ENCODE peak calls at places on chromosomes 6 and 20, in seven cellular contexts. K, V, G, C, J, U and Q are unnamed samples.

GRCh38 chr6:31216208-31216898 is 45.9 kb upstream of the POU5F1 start:
- DNase-seq in K (no peak), V (no peak), G (no peak), C (no peak), J (no peak), U (no peak), Q (no peak)

GRCh38 chr20:31517373-31517772 is 3.1 kb downstream of the HM13 start:
- DNase-seq in K (peak), V (no peak), G (peak), C (peak), J (no peak), U (peak), Q (peak)

GRCh38 chr6:159044899-159045727 is at the start of gene TAGAP:
- DNase-seq in K (peak), V (peak), G (no peak), C (peak), J (peak), U (peak), Q (peak)

GRCh38 chr6:37306624-37307222 is 47.1 kb upstream of the RNF8 start:
- DNase-seq in K (no peak), V (no peak), G (no peak), C (no peak), J (no peak), U (no peak), Q (no peak)

GRCh38 chr6:156890627-156891300 is 113.6 kb downstream of the ARID1B start:
- DNase-seq in K (peak), V (no peak), G (peak), C (no peak), J (no peak), U (no peak), Q (no peak)

GRCh38 chr6:134437376-134437775 is 119.5 kb upstream of the SGK1 start:
- DNase-seq in K (peak), V (no peak), G (peak), C (no peak), J (no peak), U (no peak), Q (no peak)

GRCh38 chr6:129194441-129195021 is 311.6 kb downstream of the LAMA2 start:
- DNase-seq in K (no peak), V (no peak), G (no peak), C (no peak), J (no peak), U (no peak), Q (no peak)

GRCh38 chr6:136085370-136086115 is 164.6 kb downstream of the MTFR2 start:
- DNase-seq in K (peak), V (no peak), G (peak), C (no peak), J (no peak), U (no peak), Q (no peak)

GRCh38 chr6:16799279-16800193 is 38.3 kb upstream of the ATXN1 start:
- DNase-seq in K (peak), V (no peak), G (peak), C (no peak), J (no peak), U (no peak), Q (no peak)

GRCh38 chr6:3285732-3286131 is 27.0 kb downstream of the PSMG4 start:
- DNase-seq in K (no peak), V (no peak), G (no peak), C (no peak), J (no peak), U (no peak), Q (no peak)

GRCh38 chr6:2381872-2382661 is 136.7 kb upstream of the GMDS start:
- DNase-seq in K (no peak), V (no peak), G (no peak), C (no peak), J (no peak), U (no peak), Q (no peak)

GRCh38 chr20:24376523-24377085 is 92.8 kb upstream of the SYNDIG1 start:
- DNase-seq in K (peak), V (no peak), G (peak), C (no peak), J (no peak), U (no peak), Q (no peak)

GRCh38 chr6:49868951-49869529 is 2.7 kb upstream of the CRISP1 start:
- DNase-seq in K (no peak), V (no peak), G (no peak), C (no peak), J (no peak), U (no peak), Q (no peak)

GRCh38 chr6:20211037-20211940 is 980 bp downstream of the MBOAT1 start:
- DNase-seq in K (peak), V (no peak), G (peak), C (no peak), J (peak), U (no peak), Q (no peak)

GRCh38 chr6:45310118-45310788 is 17.9 kb upstream of the RUNX2 start:
- DNase-seq in K (no peak), V (peak), G (no peak), C (no peak), J (no peak), U (no peak), Q (peak)

GRCh38 chr6:148835920-148836441 is 89.2 kb downstream of the UST start:
- DNase-seq in K (peak), V (no peak), G (peak), C (no peak), J (no peak), U (no peak), Q (no peak)

GRCh38 chr6:106257195-106257594 is 68.4 kb downstream of the ATG5 start:
- DNase-seq in K (peak), V (no peak), G (peak), C (no peak), J (no peak), U (no peak), Q (no peak)
- H3K27ac ChIP-seq in K (no peak), V (no peak), G (no peak), C (peak), J (no peak), U (no peak), Q (no peak)

DNA sequence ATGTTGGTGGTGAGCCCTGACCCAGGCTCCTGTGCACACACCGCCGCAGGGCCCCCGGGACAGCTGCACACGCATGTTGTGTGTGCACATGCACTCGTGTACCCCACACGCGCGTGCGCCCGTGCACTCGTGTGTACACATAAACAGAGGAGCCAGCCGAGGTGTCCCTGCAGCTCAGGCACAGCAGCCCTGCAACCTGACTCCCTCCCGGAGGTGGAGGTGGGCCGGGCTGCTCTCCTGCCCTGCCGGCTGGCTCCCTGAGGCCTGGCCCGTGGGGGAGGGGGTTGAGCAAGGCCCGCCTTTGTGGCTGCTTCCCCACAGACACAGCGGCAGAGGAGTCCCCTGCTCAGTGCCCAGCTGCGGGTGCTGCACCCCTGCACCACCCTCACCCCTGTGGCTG is 661 bp downstream of the RBBP8NL start:
- DNase-seq in K (no peak), V (no peak), G (no peak), C (no peak), J (no peak), U (no peak), Q (no peak)
- H3K27ac ChIP-seq in K (no peak), V (no peak), G (no peak), C (no peak), J (no peak), U (no peak), Q (no peak)

DNA sequence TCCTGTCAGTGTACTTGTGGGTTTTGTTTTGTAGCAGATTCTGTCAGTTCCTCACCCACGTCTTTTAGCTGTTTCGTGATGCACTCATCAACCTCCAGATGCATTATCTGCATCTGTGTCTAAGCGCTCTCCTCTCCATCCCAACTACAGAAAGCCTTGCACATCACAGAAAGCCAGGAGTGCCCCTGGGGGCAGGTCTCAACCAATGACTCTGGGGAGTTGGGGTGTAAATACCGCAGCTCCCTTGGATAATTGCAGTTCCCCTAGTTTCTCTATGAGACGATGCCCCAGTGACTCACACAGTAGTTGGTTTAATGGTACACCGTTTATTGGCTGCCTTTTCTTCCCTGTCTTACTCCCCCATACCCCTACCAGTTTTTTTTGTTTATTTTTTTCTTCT is 158.1 kb downstream of the SOX4 start:
- DNase-seq in K (no peak), V (no peak), G (no peak), C (no peak), J (no peak), U (no peak), Q (no peak)
- H3K27ac ChIP-seq in K (no peak), V (no peak), G (no peak), C (peak), J (no peak), U (no peak), Q (no peak)

GRCh38 chr6:43115365-43115764 is 39.3 kb downstream of the PTK7 start:
- DNase-seq in K (no peak), V (no peak), G (peak), C (no peak), J (no peak), U (no peak), Q (no peak)
- H3K27ac ChIP-seq in K (peak), V (no peak), G (peak), C (no peak), J (peak), U (no peak), Q (no peak)

GRCh38 chr20:49775229-49775693 is 37.4 kb upstream of the SLC9A8 start:
- DNase-seq in K (peak), V (no peak), G (peak), C (peak), J (no peak), U (peak), Q (peak)
- H3K27ac ChIP-seq in K (no peak), V (no peak), G (no peak), C (peak), J (peak), U (peak), Q (no peak)

DNA sequence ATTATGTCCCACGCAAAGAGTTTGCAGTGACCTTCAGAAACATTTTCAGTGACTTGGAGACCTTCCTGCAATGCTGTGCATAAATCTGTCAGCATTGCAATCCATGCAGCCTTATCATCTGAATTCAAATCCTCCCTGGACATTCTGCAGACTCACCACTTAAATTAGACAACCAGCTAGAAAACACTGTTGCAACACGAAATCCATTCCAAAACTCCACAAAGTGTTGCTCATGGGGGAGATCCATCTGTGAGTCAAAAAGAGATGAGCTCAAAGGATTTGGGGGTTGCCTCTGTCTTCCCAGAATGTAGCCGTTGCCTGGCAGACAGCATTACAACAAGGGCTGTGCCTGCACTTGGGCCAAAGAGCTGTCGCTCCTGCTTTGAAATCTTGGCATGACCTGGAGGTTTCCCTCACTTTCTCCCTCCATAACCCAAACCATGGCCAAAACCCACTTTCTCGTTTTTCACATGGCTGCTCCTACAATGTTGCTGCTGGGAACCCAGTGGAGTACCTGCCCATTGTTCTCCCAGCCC is 163.5 kb upstream of the CDYL start:
- DNase-seq in K (peak), V (no peak), G (no peak), C (no peak), J (no peak), U (no peak), Q (no peak)
- H3K27ac ChIP-seq in K (no peak), V (no peak), G (peak), C (no peak), J (no peak), U (peak), Q (peak)

DNA sequence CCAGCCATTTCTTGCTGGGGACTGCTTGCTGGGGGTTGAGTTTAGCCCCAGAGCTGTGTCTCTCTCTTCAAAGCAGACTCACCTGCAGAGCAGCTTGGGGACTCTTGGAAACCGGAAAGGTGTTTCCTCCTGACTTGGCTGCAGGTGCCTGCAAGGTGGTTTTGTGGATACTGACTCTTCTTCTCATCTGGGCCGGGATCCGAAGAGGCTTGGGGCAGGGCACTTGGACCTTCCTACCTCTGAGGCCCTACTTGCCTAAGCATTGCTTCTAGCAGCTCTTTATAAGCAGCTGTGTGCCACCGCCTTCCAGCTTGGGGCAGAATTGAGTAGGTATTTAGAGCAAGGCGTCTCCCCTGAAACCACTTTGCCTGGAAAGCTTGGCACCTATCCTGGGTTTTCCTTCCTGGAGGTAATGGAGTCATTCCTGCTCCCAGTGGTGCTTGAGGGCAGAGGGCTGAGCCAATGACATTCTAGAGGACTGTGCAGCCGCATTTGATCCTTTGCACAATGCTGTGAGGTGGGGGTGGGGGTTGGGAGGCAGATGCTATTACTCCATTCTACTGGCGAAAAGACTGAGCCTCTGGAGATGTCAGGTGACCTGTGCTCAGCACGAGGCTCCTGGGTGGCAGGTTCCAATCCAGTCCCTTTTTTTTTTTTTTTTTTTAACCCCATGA is 3.4 kb upstream of the CTSZ start:
- DNase-seq in K (no peak), V (no peak), G (peak), C (peak), J (peak), U (no peak), Q (peak)
- H3K27ac ChIP-seq in K (no peak), V (no peak), G (peak), C (peak), J (peak), U (no peak), Q (peak)

GRCh38 chr20:3801299-3801698 is 5.2 kb downstream of the CDC25B start:
- DNase-seq in K (no peak), V (no peak), G (no peak), C (no peak), J (no peak), U (no peak), Q (no peak)
- H3K27ac ChIP-seq in K (no peak), V (peak), G (no peak), C (no peak), J (peak), U (no peak), Q (peak)